ENCODE peak calls at places on chromosome X, in nine cellular contexts. C is body of pancreas, G is Panc1, P is right cardiac atrium, A is tibial nerve, W is hepatocyte, Z is RWPE2, S is sigmoid colon, T is pancreas. U is an unnamed sample. For H3K9me3, the result is how much of the 10 kb centered on the place peaks cover.

GRCh38 chrX:53055244-53055849 is 6.8 kb downstream of the GPR173 start:
- DNase-seq in C (no peak), G (no peak), P (no peak), A (no peak), W (no peak), Z (no peak), S (no peak), T (no peak), U (no peak)

GRCh38 chrX:77617206-77617605 is 168.8 kb downstream of the ATRX start:
- DNase-seq in C (no peak), G (no peak), P (no peak), A (no peak), W (no peak), Z (no peak), S (no peak), T (no peak), U (no peak)

GRCh38 chrX:2500091-2500680 is 590 bp downstream of the DHRSX start:
- DNase-seq in C (no peak), G (no peak), P (peak), A (no peak), W (peak), Z (no peak), S (no peak), T (no peak), U (no peak)

GRCh38 chrX:153450949-153451277 is 5.1 kb upstream of the TREX2 start:
- DNase-seq in C (no peak), G (no peak), P (no peak), A (no peak), W (no peak), Z (no peak), S (no peak), T (no peak), U (no peak)

GRCh38 chrX:41236629-41237028 is 97.3 kb upstream of the DDX3X start:
- DNase-seq in C (no peak), G (no peak), P (no peak), A (no peak), W (no peak), Z (no peak), S (no peak), T (no peak), U (no peak)

GRCh38 chrX:43269201-43269600 is 386.9 kb upstream of the MAOA start:
- DNase-seq in C (no peak), G (no peak), P (no peak), A (no peak), W (no peak), Z (no peak), S (no peak), T (no peak), U (no peak)

GRCh38 chrX:14398725-14399124 is 130.6 kb upstream of the GLRA2 start:
- DNase-seq in C (no peak), G (no peak), P (no peak), A (no peak), W (peak), Z (peak), S (no peak), T (no peak), U (no peak)

GRCh38 chrX:119729408-119730201 is 28.8 kb upstream of the SOWAHD start:
- DNase-seq in C (peak), G (peak), P (peak), A (peak), W (peak), Z (no peak), S (peak), T (peak), U (peak)

GRCh38 chrX:126900937-126901336 is 81.4 kb downstream of the PRR32 start:
- DNase-seq in C (no peak), G (no peak), P (no peak), A (no peak), W (no peak), Z (no peak), S (no peak), T (no peak), U (no peak)

DNA sequence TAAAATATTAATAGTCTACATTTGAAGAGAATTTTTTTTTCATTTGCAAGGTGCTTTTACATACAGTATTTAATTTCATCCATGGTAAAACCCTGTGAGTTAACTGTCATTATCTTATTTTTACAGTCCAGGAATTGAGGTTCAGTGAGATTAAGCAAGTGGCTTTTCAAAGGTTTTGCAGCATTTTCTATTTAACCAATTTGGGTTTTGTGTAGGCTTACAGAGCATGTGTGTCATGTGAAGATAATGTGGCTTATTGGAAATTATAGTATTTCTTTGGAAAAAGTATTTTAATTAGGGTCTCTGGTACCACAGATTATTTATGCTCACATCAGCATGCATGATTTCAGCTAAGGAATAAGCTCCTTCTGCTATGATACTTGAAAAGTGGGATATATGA is 4.5 kb downstream of the XK start:
- DNase-seq in C (no peak), G (no peak), P (no peak), A (no peak), W (no peak), Z (no peak), S (no peak), T (no peak), U (no peak)
- H3K9me3 ChIP-seq in C (under half), G (under half), P (under half), A (under half), W (under half), Z (under half), S (under half), T (under half), U (under half)

GRCh38 chrX:152157042-152157441 is 18.7 kb upstream of the MAGEA10 start:
- DNase-seq in C (no peak), G (no peak), P (no peak), A (no peak), W (no peak), Z (no peak), S (no peak), T (no peak), U (no peak)
- H3K9me3 ChIP-seq in C (under half), G (under half), P (under half), A (under half), W (under half), Z (under half), S (under half), T (under half), U (under half)

GRCh38 chrX:109553862-109554261 is 17.2 kb downstream of the NXT2 start:
- DNase-seq in C (no peak), G (no peak), P (no peak), A (no peak), W (no peak), Z (no peak), S (no peak), T (no peak), U (no peak)
- H3K9me3 ChIP-seq in C (under half), G (under half), P (under half), A (under half), W (under half), Z (under half), S (under half), T (under half), U (under half)

DNA sequence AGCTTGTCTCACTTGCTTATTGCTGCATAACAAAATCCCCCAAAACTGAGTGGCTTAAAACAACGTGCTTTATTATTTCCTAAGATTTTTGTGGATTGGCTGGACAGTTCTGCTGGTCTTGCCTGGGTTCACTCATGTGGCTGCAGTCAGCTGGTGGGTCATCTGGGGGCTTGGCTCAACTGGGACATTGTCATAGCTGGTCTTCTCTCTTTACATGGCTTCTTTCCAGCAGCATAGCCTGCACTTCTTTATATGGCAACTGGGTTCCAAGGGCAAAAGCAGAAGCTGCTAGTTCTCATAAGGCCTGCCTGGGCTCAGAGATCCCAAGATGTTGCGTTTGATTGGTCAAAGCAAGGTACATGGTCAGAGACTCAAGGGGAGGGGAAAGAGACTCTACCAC is 33.7 kb upstream of the STAG2 start:
- DNase-seq in C (no peak), G (no peak), P (no peak), A (no peak), W (no peak), Z (no peak), S (no peak), T (no peak), U (no peak)
- H3K9me3 ChIP-seq in C (under half), G (under half), P (under half), A (under half), W (under half), Z (under half), S (under half), T (under half), U (under half)

DNA sequence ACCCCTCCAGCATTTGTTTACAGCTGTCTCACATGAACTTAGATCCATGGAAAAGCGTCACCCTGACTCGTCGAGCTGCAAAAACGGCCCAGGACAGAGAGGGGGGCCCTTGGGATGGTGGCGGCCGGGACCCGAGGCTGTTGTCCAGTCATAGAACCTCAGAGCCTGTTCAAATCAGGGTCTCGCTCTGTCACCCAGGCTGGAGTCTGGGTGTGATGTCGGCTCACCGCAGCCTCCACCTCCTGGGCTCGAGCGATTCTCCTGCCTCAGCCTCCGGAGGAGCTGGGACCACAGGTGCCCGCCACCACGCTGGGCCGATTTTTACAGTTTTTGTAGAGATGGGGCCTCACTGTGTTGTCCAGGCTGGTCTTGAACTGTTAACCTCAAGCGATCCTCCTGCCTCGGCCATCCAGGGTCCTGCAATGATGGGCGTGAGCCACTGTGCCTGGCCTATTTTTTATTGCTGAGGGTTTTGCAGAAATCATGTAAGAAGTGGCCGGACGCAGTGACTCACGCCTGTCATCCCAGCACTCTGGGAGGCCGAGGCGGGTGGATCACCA is 42.6 kb upstream of the PPP2R3B start:
- DNase-seq in C (no peak), G (no peak), P (no peak), A (no peak), W (no peak), Z (no peak), S (peak), T (no peak), U (no peak)
- H3K9me3 ChIP-seq in C (under half), G (under half), P (under half), A (under half), W (under half), Z (under half), S (under half), T (under half), U (under half)